ENCODE peak calls at places on chromosomes 12 and 14, in four cellular contexts. I is GM12878, M is WTC11, A is K562. G is an unnamed sample.

GRCh38 chr12:55742719-55743130 is at the start of gene GDF11:
- DNase-seq in A (no peak), I (no peak), M (peak), G (peak)

GRCh38 chr12:98440165-98440581 is 75.2 kb upstream of the TMPO start:
- DNase-seq in M (no peak), I (no peak), A (peak), G (no peak)

GRCh38 chr12:111170559-111170958 is 198.3 kb downstream of the PHETA1 start:
- DNase-seq in A (no peak), I (no peak), M (no peak), G (no peak)

GRCh38 chr12:82660541-82661325 is 26.0 kb upstream of the TMTC2 start:
- DNase-seq in M (no peak), A (no peak), I (no peak), G (no peak)

GRCh38 chr12:2051700-2052625 is 824 bp upstream of the CACNA1C start:
- DNase-seq in I (no peak), M (no peak), A (no peak), G (no peak)

GRCh38 chr12:63929426-63929825 is 84.9 kb downstream of the SRGAP1 start:
- DNase-seq in M (no peak), I (no peak), A (no peak), G (no peak)

GRCh38 chr12:48104531-48104930 is 1.3 kb downstream of the SENP1 start:
- DNase-seq in M (no peak), I (no peak), A (no peak), G (no peak)

GRCh38 chr12:82663893-82664292 is 22.8 kb upstream of the TMTC2 start:
- DNase-seq in M (no peak), A (no peak), I (no peak), G (no peak)

GRCh38 chr14:56494167-56494566 is 85.4 kb upstream of the TMEM260 start:
- DNase-seq in A (no peak), M (no peak), I (no peak), G (no peak)

GRCh38 chr12:15322164-15323054 is at the start of gene PTPRO:
- DNase-seq in A (no peak), I (no peak), M (peak), G (no peak)

GRCh38 chr14:35223927-35224326 is 68.3 kb upstream of the PSMA6 start:
- DNase-seq in A (no peak), I (no peak), M (no peak), G (no peak)

GRCh38 chr14:35221462-35221861 is 70.7 kb upstream of the PSMA6 start:
- DNase-seq in M (no peak), A (no peak), I (no peak), G (no peak)

GRCh38 chr14:35222872-35223471 is 69.2 kb upstream of the PSMA6 start:
- DNase-seq in I (no peak), M (no peak), A (no peak), G (no peak)

GRCh38 chr14:35220920-35221319 is 71.3 kb upstream of the PSMA6 start:
- DNase-seq in M (no peak), I (no peak), A (no peak), G (no peak)

DNA sequence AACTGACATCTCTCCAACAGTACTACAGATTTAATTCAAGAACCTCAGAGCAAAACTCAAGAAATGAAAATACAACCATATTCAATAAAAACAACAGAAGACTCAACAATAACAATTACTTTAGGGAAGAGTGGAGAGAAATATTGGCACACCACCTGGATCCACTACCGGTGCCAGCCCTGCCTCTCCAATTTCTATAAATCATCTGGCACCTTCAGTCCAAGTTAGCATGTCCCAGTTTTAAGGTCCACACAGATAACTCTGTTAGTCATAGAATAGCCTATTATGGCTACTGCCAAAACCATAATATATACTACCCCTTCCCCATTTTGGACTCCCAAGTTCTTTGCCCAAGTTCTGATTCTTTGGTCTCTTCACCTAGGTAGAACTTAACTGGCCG is 69.9 kb upstream of the PSMA6 start:
- DNase-seq in A (no peak), I (no peak), M (no peak), G (no peak)
- TF ChIP-seq ETV6 in A (no peak), I (no peak), M (no peak), G (no peak)

GRCh38 chr14:50335989-50336391 is 23.9 kb downstream of the DMAC2L start:
- DNase-seq in M (no peak), I (no peak), A (no peak), G (no peak)
- TF ChIP-seq ETV6 in M (no peak), I (no peak), A (no peak), G (no peak)

GRCh38 chr12:114274131-114274530 is 131.8 kb downstream of the TBX5 start:
- DNase-seq in A (no peak), M (no peak), I (no peak), G (no peak)

GRCh38 chr12:114272071-114272470 is 133.9 kb downstream of the TBX5 start:
- DNase-seq in M (no peak), A (no peak), I (no peak), G (no peak)

GRCh38 chr12:114275937-114276785 is 129.8 kb downstream of the TBX5 start:
- DNase-seq in I (no peak), A (no peak), M (no peak), G (no peak)
- TF ChIP-seq ETV6 in I (no peak), A (no peak), M (peak), G (no peak)

GRCh38 chr14:93937519-93937918 is 10.4 kb downstream of the FAM181A start:
- DNase-seq in M (no peak), I (no peak), A (no peak), G (no peak)
- TF ChIP-seq ETV6 in M (no peak), I (no peak), A (no peak), G (no peak)

G was measured in HepG2.